ENCODE peak calls at places on chromosomes 4 and X, in eight cellular contexts. One of them, this sample, is unnamed. For H3K27me3, the result is how much of the 10 kb centered on the place peaks cover.

GRCh38 chrX:39869846-39870601 is 227.7 kb downstream of the BCOR start:
- DNase-seq in Peyer's patch: no peak
- DNase-seq in CD8-positive, alpha-beta T cell: peak
- DNase-seq in aorta: no peak
- DNase-seq in CD4-positive, alpha-beta memory T cell: peak
- DNase-seq in PC-9: no peak
- DNase-seq in left lung: no peak
- DNase-seq in fibroblast of lung: peak
- DNase-seq in this sample: no peak

GRCh38 chr4:98539741-98540140 is 118.7 kb downstream of the TSPAN5 start:
- DNase-seq in Peyer's patch: no peak
- DNase-seq in CD8-positive, alpha-beta T cell: no peak
- DNase-seq in aorta: no peak
- DNase-seq in CD4-positive, alpha-beta memory T cell: no peak
- DNase-seq in PC-9: no peak
- DNase-seq in left lung: no peak
- DNase-seq in fibroblast of lung: no peak
- DNase-seq in this sample: no peak

GRCh38 chr4:187666634-187667033 is 328.9 kb upstream of the ZFP42 start:
- DNase-seq in Peyer's patch: no peak
- DNase-seq in CD8-positive, alpha-beta T cell: no peak
- DNase-seq in aorta: no peak
- DNase-seq in CD4-positive, alpha-beta memory T cell: no peak
- DNase-seq in PC-9: no peak
- DNase-seq in left lung: no peak
- DNase-seq in fibroblast of lung: no peak
- DNase-seq in this sample: no peak

GRCh38 chr4:114599231-114600065 is 841 bp downstream of the UGT8 start:
- DNase-seq in Peyer's patch: peak
- DNase-seq in CD8-positive, alpha-beta T cell: no peak
- DNase-seq in aorta: no peak
- DNase-seq in CD4-positive, alpha-beta memory T cell: no peak
- DNase-seq in PC-9: no peak
- DNase-seq in left lung: peak
- DNase-seq in fibroblast of lung: peak
- DNase-seq in this sample: peak

GRCh38 chr4:47145630-47146029 is 114.3 kb downstream of the GABRB1 start:
- DNase-seq in Peyer's patch: no peak
- DNase-seq in CD8-positive, alpha-beta T cell: no peak
- DNase-seq in aorta: no peak
- DNase-seq in CD4-positive, alpha-beta memory T cell: no peak
- DNase-seq in PC-9: no peak
- DNase-seq in left lung: no peak
- DNase-seq in fibroblast of lung: peak
- DNase-seq in this sample: no peak

GRCh38 chr4:131348258-131348657 is 1800.8 kb upstream of the PCDH10 start:
- DNase-seq in Peyer's patch: no peak
- DNase-seq in CD8-positive, alpha-beta T cell: no peak
- DNase-seq in aorta: no peak
- DNase-seq in CD4-positive, alpha-beta memory T cell: no peak
- DNase-seq in PC-9: no peak
- DNase-seq in left lung: no peak
- DNase-seq in fibroblast of lung: no peak
- DNase-seq in this sample: no peak

GRCh38 chrX:39633293-39633692 is 464.5 kb downstream of the BCOR start:
- DNase-seq in Peyer's patch: no peak
- DNase-seq in CD8-positive, alpha-beta T cell: no peak
- DNase-seq in aorta: no peak
- DNase-seq in CD4-positive, alpha-beta memory T cell: no peak
- DNase-seq in PC-9: no peak
- DNase-seq in left lung: no peak
- DNase-seq in fibroblast of lung: peak
- DNase-seq in this sample: no peak

GRCh38 chrX:96436105-96436504 is 248.5 kb upstream of the DIAPH2 start:
- DNase-seq in Peyer's patch: no peak
- DNase-seq in CD8-positive, alpha-beta T cell: no peak
- DNase-seq in aorta: no peak
- DNase-seq in CD4-positive, alpha-beta memory T cell: no peak
- DNase-seq in PC-9: peak
- DNase-seq in left lung: no peak
- DNase-seq in fibroblast of lung: peak
- DNase-seq in this sample: no peak

DNA sequence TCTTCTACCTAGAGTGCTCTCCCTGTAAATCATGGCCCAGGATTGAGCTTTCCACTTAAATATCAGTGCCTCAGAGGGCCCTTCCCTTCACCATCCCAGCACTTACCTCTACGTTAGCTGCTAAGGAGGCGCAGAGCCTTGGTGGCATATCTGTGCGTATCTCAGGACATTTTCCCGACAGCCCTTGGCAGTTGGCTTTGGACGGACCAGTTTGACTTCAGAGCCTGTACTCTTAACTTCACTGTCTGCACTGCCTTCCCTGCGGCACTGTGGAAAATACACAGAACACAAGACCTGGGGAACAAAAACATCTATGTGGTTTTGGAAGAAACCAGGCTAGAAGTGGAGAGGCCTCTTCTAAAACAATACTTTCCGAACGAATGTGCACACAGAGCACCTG is 2.4 kb downstream of the TADA2B start:
- DNase-seq in Peyer's patch: no peak
- DNase-seq in CD8-positive, alpha-beta T cell: no peak
- DNase-seq in aorta: no peak
- DNase-seq in CD4-positive, alpha-beta memory T cell: no peak
- DNase-seq in PC-9: no peak
- DNase-seq in left lung: no peak
- DNase-seq in fibroblast of lung: no peak
- DNase-seq in this sample: no peak
- H3K4me3 ChIP-seq in Peyer's patch: no peak
- H3K4me3 ChIP-seq in CD8-positive, alpha-beta T cell: no peak
- H3K4me3 ChIP-seq in aorta: no peak
- H3K4me3 ChIP-seq in CD4-positive, alpha-beta memory T cell: peak
- H3K4me3 ChIP-seq in PC-9: no peak
- H3K4me3 ChIP-seq in left lung: no peak
- H3K4me3 ChIP-seq in fibroblast of lung: no peak
- H3K4me3 ChIP-seq in this sample: peak

GRCh38 chr4:181150173-181150572 is 1093.0 kb upstream of the TENM3 start:
- DNase-seq in Peyer's patch: no peak
- DNase-seq in CD8-positive, alpha-beta T cell: no peak
- DNase-seq in aorta: no peak
- DNase-seq in CD4-positive, alpha-beta memory T cell: no peak
- DNase-seq in PC-9: no peak
- DNase-seq in left lung: no peak
- DNase-seq in fibroblast of lung: peak
- DNase-seq in this sample: no peak
- H3K27ac ChIP-seq in Peyer's patch: no peak
- H3K27ac ChIP-seq in CD8-positive, alpha-beta T cell: no peak
- H3K27ac ChIP-seq in aorta: no peak
- H3K27ac ChIP-seq in CD4-positive, alpha-beta memory T cell: no peak
- H3K27ac ChIP-seq in PC-9: no peak
- H3K27ac ChIP-seq in left lung: no peak
- H3K27ac ChIP-seq in fibroblast of lung: no peak
- H3K27ac ChIP-seq in this sample: no peak

DNA sequence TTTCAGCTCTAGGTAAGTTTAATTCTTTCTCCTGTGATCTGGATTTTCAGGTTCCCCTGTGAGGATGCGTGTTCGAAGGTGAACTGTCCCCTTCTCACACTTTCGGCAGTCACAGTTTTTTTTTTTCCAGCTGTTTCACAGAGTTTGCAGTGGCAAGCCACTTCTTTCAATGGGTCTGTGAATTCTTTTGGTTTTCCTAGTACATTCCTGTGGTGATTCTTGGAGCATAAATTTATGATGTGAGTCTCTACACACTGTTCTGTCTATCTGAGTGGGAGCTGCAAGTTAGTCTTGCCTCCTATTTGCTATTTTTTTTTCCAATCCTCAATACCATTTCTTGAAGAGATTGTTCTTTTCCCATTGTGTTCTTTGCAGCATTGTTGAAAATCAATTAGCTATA is 595.5 kb downstream of the RAPGEF2 start:
- DNase-seq in Peyer's patch: no peak
- DNase-seq in CD8-positive, alpha-beta T cell: no peak
- DNase-seq in aorta: no peak
- DNase-seq in CD4-positive, alpha-beta memory T cell: no peak
- DNase-seq in PC-9: no peak
- DNase-seq in left lung: no peak
- DNase-seq in fibroblast of lung: peak
- DNase-seq in this sample: no peak
- H3K27me3 ChIP-seq in Peyer's patch: under half
- H3K27me3 ChIP-seq in CD8-positive, alpha-beta T cell: under half
- H3K27me3 ChIP-seq in aorta: under half
- H3K27me3 ChIP-seq in CD4-positive, alpha-beta memory T cell: under half
- H3K27me3 ChIP-seq in PC-9: under half
- H3K27me3 ChIP-seq in left lung: under half
- H3K27me3 ChIP-seq in fibroblast of lung: under half
- H3K27me3 ChIP-seq in this sample: under half

DNA sequence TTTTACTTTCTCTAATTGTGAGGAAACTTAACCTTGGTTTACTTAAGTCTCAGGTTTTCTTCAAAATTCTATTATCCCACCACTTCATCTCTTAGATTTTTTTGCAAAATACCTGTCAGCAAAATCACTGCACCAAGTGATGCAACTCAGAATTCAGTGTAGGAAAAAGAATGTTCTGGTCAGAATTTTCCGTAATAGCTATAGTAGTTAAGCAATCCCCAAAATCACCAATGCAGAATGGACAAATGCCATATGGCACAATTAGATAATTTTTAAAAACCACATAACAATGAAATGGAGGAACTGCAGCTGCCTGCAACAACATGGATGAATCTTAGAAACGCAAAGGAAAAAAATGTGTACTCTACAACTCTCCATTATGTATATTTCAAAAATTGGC is 373.1 kb downstream of the NAF1 start:
- DNase-seq in Peyer's patch: no peak
- DNase-seq in CD8-positive, alpha-beta T cell: no peak
- DNase-seq in aorta: no peak
- DNase-seq in CD4-positive, alpha-beta memory T cell: no peak
- DNase-seq in PC-9: no peak
- DNase-seq in left lung: no peak
- DNase-seq in fibroblast of lung: peak
- DNase-seq in this sample: no peak
- H3K4me3 ChIP-seq in Peyer's patch: no peak
- H3K4me3 ChIP-seq in CD8-positive, alpha-beta T cell: no peak
- H3K4me3 ChIP-seq in aorta: no peak
- H3K4me3 ChIP-seq in CD4-positive, alpha-beta memory T cell: no peak
- H3K4me3 ChIP-seq in PC-9: no peak
- H3K4me3 ChIP-seq in left lung: no peak
- H3K4me3 ChIP-seq in fibroblast of lung: no peak
- H3K4me3 ChIP-seq in this sample: no peak

DNA sequence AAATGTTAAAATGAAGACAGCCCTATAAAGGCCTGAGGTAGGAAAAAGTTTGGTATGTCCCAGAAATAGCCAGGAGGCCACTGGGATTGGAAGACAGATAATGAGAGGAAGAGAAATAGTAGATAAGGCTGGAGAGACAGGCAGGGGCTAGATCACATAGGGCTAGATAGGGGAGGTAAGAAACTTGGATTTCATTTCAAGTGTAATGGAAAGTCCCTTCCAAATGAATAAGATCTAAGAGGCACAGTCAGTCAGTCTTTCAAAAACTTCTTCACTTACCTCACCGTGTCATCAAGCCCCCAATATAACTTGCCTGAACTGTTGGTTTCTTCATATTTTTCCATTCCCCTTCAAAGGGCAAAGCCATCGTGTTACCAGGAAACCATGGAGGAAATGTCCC is 121.8 kb downstream of the SPCS3 start:
- DNase-seq in Peyer's patch: no peak
- DNase-seq in CD8-positive, alpha-beta T cell: no peak
- DNase-seq in aorta: no peak
- DNase-seq in CD4-positive, alpha-beta memory T cell: no peak
- DNase-seq in PC-9: no peak
- DNase-seq in left lung: no peak
- DNase-seq in fibroblast of lung: no peak
- DNase-seq in this sample: no peak
- H3K27ac ChIP-seq in Peyer's patch: no peak
- H3K27ac ChIP-seq in CD8-positive, alpha-beta T cell: no peak
- H3K27ac ChIP-seq in aorta: no peak
- H3K27ac ChIP-seq in CD4-positive, alpha-beta memory T cell: no peak
- H3K27ac ChIP-seq in PC-9: no peak
- H3K27ac ChIP-seq in left lung: no peak
- H3K27ac ChIP-seq in fibroblast of lung: no peak
- H3K27ac ChIP-seq in this sample: no peak

GRCh38 chrX:12309733-12310054 is 171.4 kb downstream of the FRMPD4 start:
- DNase-seq in Peyer's patch: no peak
- DNase-seq in CD8-positive, alpha-beta T cell: no peak
- DNase-seq in aorta: no peak
- DNase-seq in CD4-positive, alpha-beta memory T cell: no peak
- DNase-seq in PC-9: no peak
- DNase-seq in left lung: no peak
- DNase-seq in fibroblast of lung: no peak
- DNase-seq in this sample: no peak

GRCh38 chrX:12307961-12308360 is 169.7 kb downstream of the FRMPD4 start:
- DNase-seq in Peyer's patch: no peak
- DNase-seq in CD8-positive, alpha-beta T cell: no peak
- DNase-seq in aorta: no peak
- DNase-seq in CD4-positive, alpha-beta memory T cell: no peak
- DNase-seq in PC-9: no peak
- DNase-seq in left lung: no peak
- DNase-seq in fibroblast of lung: no peak
- DNase-seq in this sample: no peak

GRCh38 chrX:12304261-12304660 is 166.0 kb downstream of the FRMPD4 start:
- DNase-seq in Peyer's patch: no peak
- DNase-seq in CD8-positive, alpha-beta T cell: no peak
- DNase-seq in aorta: no peak
- DNase-seq in CD4-positive, alpha-beta memory T cell: no peak
- DNase-seq in PC-9: no peak
- DNase-seq in left lung: no peak
- DNase-seq in fibroblast of lung: no peak
- DNase-seq in this sample: no peak

GRCh38 chrX:12308420-12308819 is 170.1 kb downstream of the FRMPD4 start:
- DNase-seq in Peyer's patch: no peak
- DNase-seq in CD8-positive, alpha-beta T cell: no peak
- DNase-seq in aorta: no peak
- DNase-seq in CD4-positive, alpha-beta memory T cell: no peak
- DNase-seq in PC-9: no peak
- DNase-seq in left lung: no peak
- DNase-seq in fibroblast of lung: no peak
- DNase-seq in this sample: no peak

DNA sequence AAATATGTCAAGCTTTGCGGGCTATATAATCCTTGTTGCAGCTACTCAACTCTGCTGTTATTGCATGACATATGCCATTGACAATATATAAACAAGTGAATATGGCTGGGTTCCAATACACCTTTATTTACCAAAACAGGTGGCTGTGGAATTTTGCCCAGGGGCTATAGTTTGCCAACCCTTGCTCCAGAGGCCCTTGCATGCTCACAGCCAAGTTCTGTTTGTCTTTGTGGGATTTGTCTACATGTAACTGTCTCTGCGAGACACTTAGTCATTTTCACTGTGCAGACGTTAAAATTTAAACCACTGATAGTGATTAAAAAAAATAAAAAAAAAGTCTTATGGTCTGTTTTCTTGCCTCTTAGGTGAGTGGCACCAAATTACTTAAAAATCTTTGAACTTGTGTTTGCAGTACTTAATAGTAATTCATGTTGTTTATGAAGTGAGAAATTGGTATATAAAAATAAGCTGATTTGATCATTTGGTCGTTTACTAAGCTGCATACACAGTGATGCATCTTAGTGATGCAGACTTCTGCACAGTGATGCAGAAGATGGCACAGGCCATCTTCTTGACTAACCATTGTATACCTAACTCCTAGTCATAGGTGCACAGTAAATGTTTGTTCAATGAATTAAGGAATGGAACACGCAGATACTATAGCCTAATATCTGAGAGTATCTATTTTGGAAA is 170.9 kb downstream of the FRMPD4 start:
- DNase-seq in Peyer's patch: no peak
- DNase-seq in CD8-positive, alpha-beta T cell: no peak
- DNase-seq in aorta: no peak
- DNase-seq in CD4-positive, alpha-beta memory T cell: no peak
- DNase-seq in PC-9: no peak
- DNase-seq in left lung: no peak
- DNase-seq in fibroblast of lung: no peak
- DNase-seq in this sample: peak
- H3K27me3 ChIP-seq in Peyer's patch: under half
- H3K27me3 ChIP-seq in CD8-positive, alpha-beta T cell: under half
- H3K27me3 ChIP-seq in aorta: under half
- H3K27me3 ChIP-seq in CD4-positive, alpha-beta memory T cell: under half
- H3K27me3 ChIP-seq in PC-9: under half
- H3K27me3 ChIP-seq in left lung: under half
- H3K27me3 ChIP-seq in fibroblast of lung: under half
- H3K27me3 ChIP-seq in this sample: under half

This sample was measured in pancreas.